ENCODE peak calls at places on chromosomes 3 and 15, in five cellular contexts. T is cardiac muscle cell, O is tibial artery, E is body of pancreas, U is A549. N is an unnamed sample. For H3K4me1, the result is how much of the 10 kb centered on the place peaks cover.

GRCh38 chr3:7190094-7190493 is 329.2 kb downstream of the GRM7 start:
- DNase-seq in T (no peak), U (no peak), O (no peak), E (no peak), N (no peak)

GRCh38 chr3:134487406-134487805 is 1.5 kb downstream of the CEP63 start:
- DNase-seq in E (no peak), U (no peak), T (no peak), O (no peak), N (no peak)

GRCh38 chr3:192861972-192862371 is 55.7 kb downstream of the MB21D2 start:
- DNase-seq in E (no peak), U (no peak), O (no peak), T (no peak), N (no peak)

GRCh38 chr3:126531051-126531330 is 7.0 kb downstream of the CHST13 start:
- DNase-seq in E (no peak), T (no peak), U (no peak), O (no peak), N (no peak)

GRCh38 chr15:78461171-78461881 is 23.3 kb downstream of the IREB2 start:
- DNase-seq in T (no peak), O (no peak), E (no peak), U (no peak), N (no peak)

GRCh38 chr3:167785790-167786189 is 50.3 kb downstream of the SERPINI1 start:
- DNase-seq in U (no peak), O (no peak), T (no peak), E (no peak), N (no peak)

GRCh38 chr3:102484384-102484783 is 49.6 kb downstream of the ZPLD1 start:
- DNase-seq in U (no peak), T (no peak), E (no peak), O (no peak), N (no peak)

GRCh38 chr3:194296448-194296831 is 54.7 kb downstream of the CPN2 start:
- DNase-seq in T (peak), U (peak), E (peak), O (no peak), N (peak)

GRCh38 chr3:141095546-141095937 is 44.4 kb downstream of the SPSB4 start:
- DNase-seq in O (no peak), T (no peak), E (no peak), U (no peak), N (no peak)

GRCh38 chr15:88048759-88049158 is 207.8 kb downstream of the NTRK3 start:
- DNase-seq in T (peak), E (no peak), O (no peak), U (no peak), N (no peak)

GRCh38 chr3:141343824-141344223 is 24.5 kb upstream of the ZBTB38 start:
- DNase-seq in E (no peak), O (no peak), U (no peak), T (no peak), N (no peak)

GRCh38 chr3:42495393-42495792 is 7.0 kb upstream of the VIPR1 start:
- DNase-seq in E (no peak), O (no peak), U (no peak), T (no peak), N (no peak)

GRCh38 chr3:142275856-142276255 is 50.5 kb upstream of the GK5 start:
- DNase-seq in T (no peak), U (no peak), E (no peak), O (no peak), N (no peak)

GRCh38 chr15:63243776-63244175 is 33.6 kb upstream of the APH1B start:
- DNase-seq in E (no peak), T (no peak), U (no peak), O (no peak), N (no peak)

GRCh38 chr15:63244976-63245645 is 32.3 kb upstream of the APH1B start:
- DNase-seq in U (no peak), O (no peak), E (no peak), T (no peak), N (no peak)

GRCh38 chr15:63241316-63241715 is 36.1 kb upstream of the APH1B start:
- DNase-seq in E (no peak), U (no peak), T (no peak), O (no peak), N (no peak)

GRCh38 chr15:63244399-63244798 is 33.0 kb upstream of the APH1B start:
- DNase-seq in O (no peak), E (no peak), T (no peak), U (no peak), N (no peak)

DNA sequence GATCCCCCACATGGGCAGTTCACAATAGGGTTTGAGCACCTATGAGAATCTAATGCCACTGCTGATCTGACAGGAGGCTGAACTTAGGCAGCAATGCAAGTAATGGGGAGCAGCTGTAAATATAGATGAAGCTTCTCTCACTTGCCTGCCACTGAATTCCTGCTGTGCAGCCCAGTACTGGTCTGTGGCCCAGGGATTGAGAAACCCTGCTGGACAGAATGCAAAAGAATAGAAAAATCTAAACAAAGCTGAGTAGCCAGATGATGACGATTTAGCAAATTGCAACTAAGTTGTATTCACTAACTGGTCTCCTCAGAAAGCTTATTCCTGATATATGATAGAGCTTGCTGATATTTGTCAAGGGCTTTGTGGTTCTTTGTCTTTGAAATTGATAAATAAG is 34.3 kb upstream of the APH1B start:
- DNase-seq in O (peak), T (no peak), U (no peak), E (peak), N (peak)
- H3K4me1 ChIP-seq in O (under half), T (under half), U (under half), E (under half), N (under half)

DNA sequence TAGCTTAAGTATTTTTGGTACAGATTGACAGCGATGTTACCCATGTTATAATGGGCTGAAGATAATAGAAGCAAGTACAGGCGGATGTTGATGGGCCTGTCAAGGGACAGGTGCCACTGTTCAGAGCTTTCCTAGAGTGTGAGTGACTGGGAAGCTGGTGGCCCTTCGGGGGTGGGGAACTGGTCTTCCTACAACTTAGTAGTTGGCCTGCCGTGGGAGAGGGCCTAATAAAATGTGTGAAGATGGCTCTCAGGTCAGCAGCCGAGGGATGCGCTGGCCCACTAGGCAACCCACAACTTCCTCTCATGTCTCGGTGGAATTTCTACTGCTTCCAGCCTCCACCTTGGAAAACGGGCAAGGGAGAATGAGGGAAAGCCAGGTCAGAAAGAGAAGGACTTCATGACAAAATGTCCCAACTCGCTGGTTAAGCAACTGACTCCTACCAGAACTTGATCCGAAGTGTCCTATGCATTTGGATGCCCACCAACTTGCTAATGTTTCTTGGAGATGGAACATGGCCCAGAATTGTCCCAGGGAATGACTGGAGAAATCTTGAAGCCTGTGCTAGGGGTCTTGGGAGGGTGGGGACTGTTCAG is 1.4 kb downstream of the GYG1 start:
- DNase-seq in O (no peak), U (no peak), T (no peak), E (no peak), N (no peak)
- H3K4me3 ChIP-seq in O (peak), U (peak), T (peak), E (no peak), N (peak)

GRCh38 chr15:90167121-90167520 is 34.0 kb upstream of the SEMA4B start:
- DNase-seq in U (no peak), E (no peak), T (no peak), O (no peak), N (no peak)

GRCh38 chr15:90165157-90165556 is 36.0 kb upstream of the SEMA4B start:
- DNase-seq in E (no peak), T (no peak), O (no peak), U (no peak), N (no peak)

GRCh38 chr15:90161946-90162345 is 39.2 kb upstream of the SEMA4B start:
- DNase-seq in O (no peak), E (no peak), U (no peak), T (no peak), N (no peak)

GRCh38 chr15:90162956-90163355 is 38.2 kb upstream of the SEMA4B start:
- DNase-seq in O (no peak), E (no peak), U (no peak), T (no peak), N (no peak)

GRCh38 chr15:90165659-90166489 is 35.3 kb upstream of the SEMA4B start:
- DNase-seq in T (no peak), O (peak), E (peak), U (peak), N (peak)
- H3K27ac ChIP-seq in T (no peak), O (peak), E (peak), U (peak), N (no peak)

GRCh38 chr15:70530503-70530902 is 232.9 kb downstream of the UACA start:
- DNase-seq in U (no peak), E (no peak), O (no peak), T (no peak), N (no peak)

GRCh38 chr15:70528816-70529215 is 234.5 kb downstream of the UACA start:
- DNase-seq in U (no peak), T (no peak), O (no peak), E (no peak), N (no peak)

GRCh38 chr15:70528270-70528706 is 235.1 kb downstream of the UACA start:
- DNase-seq in U (no peak), T (no peak), E (no peak), O (no peak), N (no peak)

GRCh38 chr15:70530906-70531305 is 232.5 kb downstream of the UACA start:
- DNase-seq in O (no peak), U (no peak), E (no peak), T (no peak), N (no peak)

DNA sequence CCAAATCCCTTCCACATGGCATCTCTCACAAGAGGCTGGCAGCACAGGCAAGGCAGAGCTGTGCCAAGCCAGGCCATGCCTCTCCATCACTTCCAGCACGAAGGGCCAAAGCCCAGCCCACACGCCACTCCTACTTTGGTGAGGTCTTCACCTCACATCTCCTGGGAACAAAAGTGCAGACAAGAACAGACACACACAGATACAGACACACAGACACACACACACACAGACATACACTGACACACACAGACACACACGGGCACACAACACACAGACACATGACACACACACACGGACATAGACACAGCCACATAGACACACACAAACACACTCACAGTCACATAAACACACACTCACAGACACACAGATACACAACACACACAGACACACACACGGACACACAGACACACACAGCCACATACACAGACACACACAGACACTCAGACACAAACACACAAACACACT is 233.3 kb downstream of the UACA start:
- DNase-seq in U (no peak), E (no peak), O (no peak), T (no peak), N (no peak)
- H3K4me1 ChIP-seq in U (under half), E (under half), O (under half), T (under half), N (under half)

GRCh38 chr3:196186661-196187573 is 24.3 kb downstream of the ZDHHC19 start:
- DNase-seq in O (no peak), U (no peak), E (no peak), T (no peak), N (no peak)
- H3K4me3 ChIP-seq in O (no peak), U (no peak), E (no peak), T (no peak), N (no peak)

GRCh38 chr15:74427607-74428441 is 5.9 kb downstream of the SEMA7A start:
- DNase-seq in E (no peak), U (no peak), O (no peak), T (no peak), N (peak)

GRCh38 chr15:74428442-74428787 is 5.3 kb downstream of the SEMA7A start:
- DNase-seq in E (no peak), O (no peak), U (no peak), T (no peak), N (peak)

GRCh38 chr15:74430510-74430951 is 3.2 kb downstream of the SEMA7A start:
- DNase-seq in E (no peak), T (no peak), O (no peak), U (no peak), N (no peak)

GRCh38 chr15:74429784-74430141 is 4.0 kb downstream of the SEMA7A start:
- DNase-seq in T (no peak), U (no peak), O (no peak), E (no peak), N (no peak)

DNA sequence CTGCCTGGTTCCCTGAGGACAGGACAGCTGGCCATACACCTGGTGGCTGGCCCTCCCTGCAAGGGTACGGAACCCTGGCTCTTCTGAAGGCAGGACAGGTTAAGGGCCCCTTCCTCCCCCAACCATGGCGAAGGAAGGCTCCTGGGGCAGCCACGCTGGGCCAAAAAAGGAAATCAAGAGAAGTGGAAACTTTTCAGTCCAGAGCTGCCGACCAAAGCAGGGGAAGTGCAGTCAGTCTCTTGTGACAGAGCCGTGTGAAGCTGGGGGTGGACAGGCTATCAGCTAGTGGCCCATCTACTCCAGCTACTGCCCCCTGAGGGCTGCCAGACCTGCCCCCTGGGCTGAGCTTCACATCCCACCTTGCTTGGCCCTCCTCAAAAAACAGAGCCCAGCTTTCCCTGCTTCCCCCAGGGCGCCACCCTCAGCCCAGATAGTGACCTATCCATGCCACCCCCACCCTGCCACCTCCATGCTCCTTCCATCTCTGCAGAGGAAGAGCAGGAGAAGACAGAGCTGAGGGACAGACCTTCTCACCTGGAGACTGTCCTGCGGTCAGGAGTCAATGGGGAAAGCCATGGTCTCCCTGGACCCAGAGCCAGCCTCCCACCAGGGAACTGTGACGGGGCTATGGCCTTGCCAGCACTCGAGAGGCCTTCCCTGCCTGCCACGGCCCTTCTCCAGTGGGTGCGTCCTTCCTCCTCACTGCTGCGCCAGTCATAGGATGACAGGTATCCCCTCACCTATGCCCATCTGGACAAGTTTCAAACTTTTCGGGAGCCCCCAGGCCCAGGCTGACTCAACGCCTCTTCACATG is 4.6 kb downstream of the SEMA7A start:
- DNase-seq in E (no peak), O (no peak), T (no peak), U (no peak), N (no peak)
- H3K27ac ChIP-seq in E (no peak), O (no peak), T (peak), U (no peak), N (no peak)

GRCh38 chr3:179428876-179429548 is 22.3 kb downstream of the GNB4 start:
- DNase-seq in T (no peak), U (no peak), O (no peak), E (no peak), N (no peak)

GRCh38 chr3:179432451-179432850 is 18.8 kb downstream of the GNB4 start:
- DNase-seq in E (no peak), T (no peak), U (no peak), O (no peak), N (no peak)

GRCh38 chr3:179425075-179425474 is 26.2 kb downstream of the GNB4 start:
- DNase-seq in U (no peak), E (no peak), O (no peak), T (no peak), N (no peak)

GRCh38 chr3:179432021-179432420 is 19.2 kb downstream of the GNB4 start:
- DNase-seq in U (no peak), E (no peak), T (no peak), O (peak), N (no peak)

GRCh38 chr3:179430277-179430870 is 20.9 kb downstream of the GNB4 start:
- DNase-seq in O (no peak), T (no peak), U (no peak), E (no peak), N (no peak)
- H3K4me1 ChIP-seq in O (under half), T (under half), U (under half), E (under half), N (under half)

GRCh38 chr3:71554649-71555048 is 28.9 kb downstream of the FOXP1 start:
- DNase-seq in O (no peak), E (no peak), T (no peak), U (no peak), N (no peak)
- H3K4me3 ChIP-seq in O (no peak), E (no peak), T (no peak), U (no peak), N (no peak)

DNA sequence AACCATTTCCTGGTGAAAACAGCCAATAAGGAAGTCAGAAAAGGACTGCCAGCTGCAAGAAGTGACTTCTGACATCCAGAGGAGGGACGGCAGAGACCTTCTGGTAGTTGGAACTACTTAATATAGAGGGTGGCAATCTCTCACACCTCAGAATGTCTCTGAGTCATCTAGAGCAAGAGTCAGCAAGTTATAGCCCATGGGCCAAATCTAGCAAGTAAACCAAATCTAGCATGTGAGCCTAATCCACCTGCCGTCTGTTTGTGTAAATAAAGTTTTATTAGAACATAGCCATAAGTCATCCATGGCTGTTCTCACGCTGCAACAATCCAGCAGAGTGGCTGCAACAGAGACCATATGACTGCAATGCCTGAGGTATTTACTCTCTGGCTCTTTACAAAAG is 160.5 kb upstream of the NR2E3 start:
- DNase-seq in T (no peak), U (no peak), O (no peak), E (no peak), N (no peak)
- H3K27ac ChIP-seq in T (no peak), U (no peak), O (no peak), E (no peak), N (no peak)

GRCh38 chr3:175948041-175948440 is 1088.9 kb downstream of the NAALADL2 start:
- DNase-seq in T (no peak), O (no peak), E (no peak), U (no peak), N (no peak)

GRCh38 chr3:175956964-175957363 is 1097.8 kb downstream of the NAALADL2 start:
- DNase-seq in O (no peak), U (no peak), E (no peak), T (no peak), N (no peak)

DNA sequence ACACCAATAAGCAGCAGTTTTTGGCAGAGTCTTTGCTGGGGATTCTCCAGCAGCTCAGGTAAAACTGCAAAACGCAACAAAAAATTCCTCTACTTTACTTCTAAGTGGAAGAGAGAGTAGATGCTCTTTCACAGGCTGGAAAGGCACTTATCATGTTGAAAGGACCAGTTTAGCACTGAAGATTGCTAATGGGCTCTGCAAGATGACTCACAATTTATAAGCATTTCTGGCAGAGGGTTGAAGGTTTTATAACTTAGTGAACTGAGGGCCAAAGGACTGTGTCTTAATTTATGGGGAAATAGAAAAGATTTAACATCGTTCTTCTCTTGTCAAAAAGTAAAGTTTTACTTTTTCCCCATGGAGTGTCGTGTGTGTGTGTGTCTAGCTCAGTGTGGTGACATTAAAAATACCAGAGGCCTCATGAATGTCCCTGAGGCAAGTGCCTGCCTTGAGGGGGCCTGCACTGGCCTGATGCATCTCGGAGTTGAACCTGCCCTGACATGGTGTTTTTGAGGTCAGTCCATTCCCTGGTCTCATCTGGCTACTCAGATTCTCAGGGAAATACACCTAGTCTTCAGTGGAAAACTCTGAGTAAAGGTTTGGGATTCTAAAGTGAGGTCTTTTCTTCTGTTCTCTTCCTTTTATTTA is 1092.0 kb downstream of the NAALADL2 start:
- DNase-seq in E (no peak), T (no peak), O (no peak), U (no peak), N (no peak)
- H3K4me1 ChIP-seq in E (under half), T (under half), O (under half), U (under half), N (under half)

N was measured in right cardiac atrium.